ENCODE peak calls at places on chromosomes 12 and 14, in seven cellular contexts. T is NCI-H2081, Y is NCI-H524, J is NCI-H1092, Z is cortex of kidney, W is posterior cingulate gyrus, A is A549. L is an unnamed sample.

GRCh38 chr12:99745106-99745505 is 97.6 kb downstream of the GARIN6 start:
- DNase-seq in T (no peak), Y (no peak), J (no peak), Z (no peak), W (no peak), A (no peak), L (no peak)

GRCh38 chr14:54425537-54426274 is 15.5 kb downstream of the CNIH1 start:
- DNase-seq in T (no peak), Y (no peak), J (no peak), Z (no peak), W (no peak), A (no peak), L (no peak)

GRCh38 chr12:45994736-45995135 is 4.4 kb upstream of the SCAF11 start:
- DNase-seq in T (no peak), Y (no peak), J (no peak), Z (no peak), W (peak), A (no peak), L (no peak)

GRCh38 chr14:94392510-94392935 is 4.1 kb upstream of the SERPINA1 start:
- DNase-seq in T (no peak), Y (no peak), J (no peak), Z (no peak), W (no peak), A (no peak), L (peak)

GRCh38 chr12:94282675-94283074 is 134.3 kb downstream of the PLXNC1 start:
- DNase-seq in T (no peak), Y (no peak), J (no peak), Z (no peak), W (no peak), A (no peak), L (peak)

GRCh38 chr12:13377698-13378097 is 181.2 kb downstream of the EMP1 start:
- DNase-seq in T (no peak), Y (no peak), J (no peak), Z (no peak), W (no peak), A (no peak), L (no peak)

GRCh38 chr14:83757896-83758295 is 1772.0 kb upstream of the FLRT2 start:
- DNase-seq in T (no peak), Y (no peak), J (no peak), Z (no peak), W (no peak), A (no peak), L (no peak)

GRCh38 chr14:96564389-96564788 is 62.2 kb downstream of the PAPOLA start:
- DNase-seq in T (no peak), Y (no peak), J (no peak), Z (no peak), W (no peak), A (no peak), L (no peak)

GRCh38 chr12:31228811-31229792 is 96.8 kb downstream of the SINHCAF start:
- DNase-seq in T (no peak), Y (no peak), J (no peak), Z (peak), W (no peak), A (no peak), L (no peak)

GRCh38 chr12:52216107-52216506 is 16.9 kb upstream of the KRT7 start:
- DNase-seq in T (no peak), Y (no peak), J (no peak), Z (no peak), W (peak), A (no peak), L (no peak)

L was measured in activated CD4-positive, alpha-beta memory T cell treated with anti-CD3 and anti-CD28 coated beads for 36 hours.